ENCODE peak calls at places on chromosome 1, in eight cellular contexts. One of them, this sample, is unnamed.

GRCh38 chr1:183061194-183061593 is 38.0 kb downstream of the LAMC1 start:
- DNase-seq in fibroblast of the conjunctiva: no peak
- DNase-seq in left ventricle myocardium superior: no peak
- DNase-seq in tibial nerve: no peak
- DNase-seq in osteocyte: no peak
- DNase-seq in HuH-7: no peak
- DNase-seq in HS-27A: no peak
- DNase-seq in GM13976: no peak
- DNase-seq in this sample: no peak

GRCh38 chr1:51960262-51960661 is 30.2 kb downstream of the RAB3B start:
- DNase-seq in fibroblast of the conjunctiva: no peak
- DNase-seq in left ventricle myocardium superior: no peak
- DNase-seq in tibial nerve: no peak
- DNase-seq in osteocyte: peak
- DNase-seq in HuH-7: peak
- DNase-seq in HS-27A: no peak
- DNase-seq in GM13976: no peak
- DNase-seq in this sample: no peak

GRCh38 chr1:159163609-159164008 is 7.8 kb upstream of the CADM3 start:
- DNase-seq in fibroblast of the conjunctiva: no peak
- DNase-seq in left ventricle myocardium superior: no peak
- DNase-seq in tibial nerve: no peak
- DNase-seq in osteocyte: no peak
- DNase-seq in HuH-7: no peak
- DNase-seq in HS-27A: no peak
- DNase-seq in GM13976: no peak
- DNase-seq in this sample: no peak

GRCh38 chr1:75630004-75630403 is 19.1 kb upstream of the SLC44A5 start:
- DNase-seq in fibroblast of the conjunctiva: no peak
- DNase-seq in left ventricle myocardium superior: no peak
- DNase-seq in tibial nerve: no peak
- DNase-seq in osteocyte: no peak
- DNase-seq in HuH-7: no peak
- DNase-seq in HS-27A: no peak
- DNase-seq in GM13976: no peak
- DNase-seq in this sample: no peak

GRCh38 chr1:50967416-50968020 is 2.5 kb upstream of the CDKN2C start:
- DNase-seq in fibroblast of the conjunctiva: no peak
- DNase-seq in left ventricle myocardium superior: no peak
- DNase-seq in tibial nerve: no peak
- DNase-seq in osteocyte: no peak
- DNase-seq in HuH-7: no peak
- DNase-seq in HS-27A: no peak
- DNase-seq in GM13976: peak
- DNase-seq in this sample: no peak

GRCh38 chr1:183578846-183579245 is 11.4 kb downstream of the NCF2 start:
- DNase-seq in fibroblast of the conjunctiva: no peak
- DNase-seq in left ventricle myocardium superior: no peak
- DNase-seq in tibial nerve: no peak
- DNase-seq in osteocyte: no peak
- DNase-seq in HuH-7: no peak
- DNase-seq in HS-27A: no peak
- DNase-seq in GM13976: no peak
- DNase-seq in this sample: no peak

GRCh38 chr1:18662286-18662639 is 31.6 kb downstream of the PAX7 start:
- DNase-seq in fibroblast of the conjunctiva: no peak
- DNase-seq in left ventricle myocardium superior: no peak
- DNase-seq in tibial nerve: no peak
- DNase-seq in osteocyte: no peak
- DNase-seq in HuH-7: no peak
- DNase-seq in HS-27A: no peak
- DNase-seq in GM13976: no peak
- DNase-seq in this sample: no peak

GRCh38 chr1:94084085-94084484 is 36.9 kb downstream of the ABCA4 start:
- DNase-seq in fibroblast of the conjunctiva: no peak
- DNase-seq in left ventricle myocardium superior: no peak
- DNase-seq in tibial nerve: no peak
- DNase-seq in osteocyte: no peak
- DNase-seq in HuH-7: no peak
- DNase-seq in HS-27A: no peak
- DNase-seq in GM13976: no peak
- DNase-seq in this sample: no peak

GRCh38 chr1:247415423-247416361 is at the start of gene NLRP3:
- DNase-seq in fibroblast of the conjunctiva: no peak
- DNase-seq in left ventricle myocardium superior: peak
- DNase-seq in tibial nerve: peak
- DNase-seq in osteocyte: no peak
- DNase-seq in HuH-7: no peak
- DNase-seq in HS-27A: peak
- DNase-seq in GM13976: no peak
- DNase-seq in this sample: no peak

GRCh38 chr1:16218674-16219071 is 6.2 kb upstream of the ARHGEF19 start:
- DNase-seq in fibroblast of the conjunctiva: no peak
- DNase-seq in left ventricle myocardium superior: no peak
- DNase-seq in tibial nerve: no peak
- DNase-seq in osteocyte: no peak
- DNase-seq in HuH-7: no peak
- DNase-seq in HS-27A: no peak
- DNase-seq in GM13976: no peak
- DNase-seq in this sample: no peak

GRCh38 chr1:86487805-86488141 is 19.0 kb downstream of the CLCA1 start:
- DNase-seq in fibroblast of the conjunctiva: no peak
- DNase-seq in left ventricle myocardium superior: no peak
- DNase-seq in tibial nerve: no peak
- DNase-seq in osteocyte: no peak
- DNase-seq in HuH-7: no peak
- DNase-seq in HS-27A: no peak
- DNase-seq in GM13976: no peak
- DNase-seq in this sample: no peak

GRCh38 chr1:208105756-208106155 is 138.4 kb downstream of the PLXNA2 start:
- DNase-seq in fibroblast of the conjunctiva: no peak
- DNase-seq in left ventricle myocardium superior: no peak
- DNase-seq in tibial nerve: no peak
- DNase-seq in osteocyte: no peak
- DNase-seq in HuH-7: no peak
- DNase-seq in HS-27A: no peak
- DNase-seq in GM13976: no peak
- DNase-seq in this sample: no peak

GRCh38 chr1:66266350-66266749 is 267.6 kb upstream of the SGIP1 start:
- DNase-seq in fibroblast of the conjunctiva: no peak
- DNase-seq in left ventricle myocardium superior: no peak
- DNase-seq in tibial nerve: no peak
- DNase-seq in osteocyte: no peak
- DNase-seq in HuH-7: no peak
- DNase-seq in HS-27A: no peak
- DNase-seq in GM13976: no peak
- DNase-seq in this sample: no peak

GRCh38 chr1:114153051-114153620 is 533 bp downstream of the SYT6 start:
- DNase-seq in fibroblast of the conjunctiva: no peak
- DNase-seq in left ventricle myocardium superior: peak
- DNase-seq in tibial nerve: no peak
- DNase-seq in osteocyte: no peak
- DNase-seq in HuH-7: no peak
- DNase-seq in HS-27A: no peak
- DNase-seq in GM13976: peak
- DNase-seq in this sample: no peak

This sample was measured in Right ventricle myocardium inferior.